ENCODE peak calls at places on chromosomes 2 and 18, in eight cellular contexts. G is breast epithelium; P is NCI-H1694 treated with DMSO at 0.1 percent for 48 hours; E is Caki2; B is COLO829; F is activated CD4-positive, alpha-beta T cell treated with anti-CD3 and anti-CD28 coated beads, Interleukin-2, amount 10 ng/mL, durations not matched to agents 24 days and 14 days; K is nephron progenitor cell; H is mammary epithelial cell. D is an unnamed sample.

GRCh38 chr2:134021830-134022524 is 231.9 kb upstream of the MGAT5 start:
- DNase-seq in B (no peak), G (no peak), F (peak), P (no peak), H (no peak), E (no peak), K (no peak), D (no peak)

GRCh38 chr2:235366847-235367246 is 127.0 kb upstream of the AGAP1 start:
- DNase-seq in F (no peak), P (peak), E (peak), K (no peak), G (no peak), B (no peak), H (no peak), D (no peak)

GRCh38 chr2:233449071-233449901 is 95.0 kb downstream of the DGKD start:
- DNase-seq in G (peak), K (peak), F (no peak), P (no peak), B (peak), H (no peak), E (no peak), D (peak)

GRCh38 chr2:45994060-45994459 is 303.1 kb upstream of the EPAS1 start:
- DNase-seq in F (no peak), E (no peak), H (no peak), K (no peak), B (no peak), G (no peak), P (no peak), D (no peak)

GRCh38 chr2:77608510-77608909 is 86.3 kb upstream of the LRRTM4 start:
- DNase-seq in G (no peak), K (no peak), B (no peak), E (no peak), H (no peak), P (no peak), F (no peak), D (no peak)

GRCh38 chr2:57906152-57906732 is 140.4 kb upstream of the VRK2 start:
- DNase-seq in K (peak), G (no peak), H (peak), F (peak), E (peak), B (peak), P (peak), D (peak)

GRCh38 chr2:237486334-237486818 is 675 bp upstream of the MLPH start:
- DNase-seq in E (no peak), G (no peak), B (no peak), K (peak), H (no peak), P (no peak), F (no peak), D (no peak)

GRCh38 chr18:58556333-58557012 is 72.4 kb downstream of the ALPK2 start:
- DNase-seq in E (no peak), P (no peak), G (no peak), F (no peak), H (no peak), B (no peak), K (no peak), D (no peak)

GRCh38 chr2:136305517-136306192 is 187.7 kb upstream of the CXCR4 start:
- DNase-seq in H (peak), B (no peak), E (peak), K (no peak), P (peak), F (peak), G (no peak), D (peak)

GRCh38 chr2:42614838-42615237 is 46.4 kb downstream of the MTA3 start:
- DNase-seq in H (no peak), G (no peak), P (no peak), B (no peak), K (no peak), F (no peak), E (peak), D (no peak)

GRCh38 chr2:240662681-240663080 is 20.0 kb downstream of the AQP12B start:
- DNase-seq in H (no peak), E (peak), G (no peak), B (no peak), K (no peak), F (no peak), P (no peak), D (no peak)

GRCh38 chr18:12843420-12844346 is 40.4 kb downstream of the PTPN2 start:
- DNase-seq in G (no peak), P (no peak), B (no peak), E (no peak), H (no peak), F (peak), K (no peak), D (no peak)

GRCh38 chr2:70977605-70978205 is 725 bp upstream of the ANKRD53 start:
- DNase-seq in E (no peak), H (peak), P (peak), B (no peak), K (no peak), G (peak), F (peak), D (peak)

GRCh38 chr2:68994864-68995263 is 18.1 kb upstream of the ANTXR1 start:
- DNase-seq in E (no peak), F (peak), K (no peak), G (no peak), B (no peak), H (no peak), P (no peak), D (no peak)

GRCh38 chr2:54603357-54603756 is 120.1 kb upstream of the EML6 start:
- DNase-seq in H (no peak), E (no peak), G (no peak), F (no peak), P (no peak), B (no peak), K (no peak), D (no peak)

GRCh38 chr2:48531141-48531648 is 1.2 kb downstream of the STON1 start:
- DNase-seq in H (peak), B (peak), K (peak), E (peak), F (no peak), P (no peak), G (no peak), D (peak)

GRCh38 chr2:201452058-201452736 is 657 bp downstream of the STRADB start:
- DNase-seq in E (no peak), F (no peak), B (no peak), P (peak), G (no peak), H (peak), K (no peak), D (peak)

GRCh38 chr2:5695641-5696350 is 3.6 kb downstream of the SOX11 start:
- DNase-seq in H (no peak), P (peak), K (peak), E (no peak), F (no peak), G (no peak), B (no peak), D (no peak)

GRCh38 chr2:70645733-70646420 is 92.3 kb upstream of the TGFA start:
- DNase-seq in G (no peak), P (peak), E (no peak), H (no peak), F (no peak), K (peak), B (peak), D (no peak)

GRCh38 chr18:57950542-57950941 is 93.5 kb upstream of the NEDD4L start:
- DNase-seq in K (no peak), H (peak), E (no peak), P (no peak), G (no peak), F (no peak), B (no peak), D (no peak)

GRCh38 chr2:164917296-164917903 is 37.9 kb downstream of the SLC38A11 start:
- DNase-seq in K (peak), H (peak), E (peak), P (peak), B (no peak), F (no peak), G (no peak), D (peak)

D was measured in G401.